ENCODE peak calls at places on chromosomes 6 and 20, in seven cellular contexts. J is activated T-helper 2 cell treated with anti-CD3 and anti-CD28 coated beads, Interferon-gamma antibody, Interleukin-2, Interleukin-4, amounts not matched to agents 10 μg/mL and 5 μg/mL and 100 μg/mL, durations not matched to agents 14 hours and 24 hours and 36 hours; R is myocyte; D is heart left ventricle; T is breast epithelium; V is RWPE1; O is ovary. X is an unnamed sample.

GRCh38 chr20:44231193-44231592 is 15.9 kb upstream of the GDAP1L1 start:
- DNase-seq in J (no peak), R (peak; percentile 66), D (no peak), T (no peak), V (no peak), O (no peak), X (no peak)

GRCh38 chr6:140774080-140774505 is 1358.6 kb upstream of the GJE1 start:
- DNase-seq in J (no peak), R (peak; percentile 81), D (peak; percentile 34), T (no peak), V (peak; percentile 29), O (no peak), X (no peak)

GRCh38 chr20:39800111-39800510 is 838.0 kb downstream of the DHX35 start:
- DNase-seq in J (no peak), R (peak; percentile 22), D (no peak), T (no peak), V (peak; percentile 45), O (no peak), X (no peak)

GRCh38 chr20:1322511-1323245 is 6.3 kb downstream of the SDCBP2 start:
- DNase-seq in J (no peak), R (peak; percentile 30), D (peak; percentile 68), T (peak; percentile 40), V (peak; percentile 74), O (peak; percentile 54), X (no peak)

GRCh38 chr6:30974488-30975252 is 8.8 kb upstream of the MUC21 start:
- DNase-seq in J (no peak), R (no peak), D (no peak), T (no peak), V (peak; percentile 46), O (no peak), X (no peak)

GRCh38 chr6:19838442-19839236 is 1.5 kb downstream of the ID4 start:
- DNase-seq in J (no peak), R (no peak), D (peak; percentile 34), T (peak; percentile 59), V (no peak), O (peak; percentile 57), X (no peak)

GRCh38 chr6:142322504-142323198 is 20.8 kb downstream of the ADGRG6 start:
- DNase-seq in J (no peak), R (no peak), D (no peak), T (no peak), V (no peak), O (no peak), X (no peak)

GRCh38 chr20:50169329-50169823 is 15.9 kb upstream of the PEDS1 start:
- DNase-seq in J (peak; percentile 66), R (peak; percentile 88), D (peak; percentile 74), T (peak; percentile 82), V (peak; percentile 79), O (peak; percentile 81), X (peak; percentile 83)

GRCh38 chr6:17938885-17939284 is 48.5 kb downstream of the KIF13A start:
- DNase-seq in J (no peak), R (no peak), D (no peak), T (no peak), V (peak; percentile 32), O (no peak), X (no peak)

GRCh38 chr6:22146581-22147468 is 150.0 kb downstream of the PRL start:
- DNase-seq in J (no peak), R (peak; percentile 53), D (peak; percentile 27), T (no peak), V (no peak), O (peak; percentile 28), X (no peak)

GRCh38 chr6:143620461-143620860 is 57.3 kb upstream of the PHACTR2 start:
- DNase-seq in J (no peak), R (peak; percentile 7), D (no peak), T (no peak), V (no peak), O (no peak), X (no peak)

GRCh38 chr6:140380371-140381218 is 1006.1 kb upstream of the CITED2 start:
- DNase-seq in J (no peak), R (no peak), D (no peak), T (no peak), V (peak; percentile 19), O (no peak), X (no peak)

GRCh38 chr20:24116611-24117010 is 128.0 kb upstream of the GGTLC1 start:
- DNase-seq in J (no peak), R (no peak), D (no peak), T (no peak), V (no peak), O (no peak), X (no peak)

GRCh38 chr6:34234667-34235604 is 1.7 kb upstream of the HMGA1 start:
- DNase-seq in J (no peak), R (no peak), D (no peak), T (no peak), V (no peak), O (no peak), X (no peak)

GRCh38 chr6:75581231-75581630 is 20.4 kb upstream of the SENP6 start:
- DNase-seq in J (no peak), R (no peak), D (no peak), T (no peak), V (no peak), O (no peak), X (no peak)

GRCh38 chr6:84462697-84463096 is 235.3 kb upstream of the CEP162 start:
- DNase-seq in J (no peak), R (peak; percentile 49), D (no peak), T (no peak), V (no peak), O (no peak), X (no peak)

GRCh38 chr6:151071295-151071694 is 168.5 kb upstream of the AKAP12 start:
- DNase-seq in J (no peak), R (peak; percentile 77), D (peak; percentile 53), T (no peak), V (no peak), O (peak; percentile 64), X (no peak)

GRCh38 chr6:159435701-159436100 is 257.3 kb downstream of the SOD2 start:
- DNase-seq in J (no peak), R (no peak), D (no peak), T (no peak), V (no peak), O (no peak), X (no peak)